ENCODE peak calls at places on chromosomes 6 and 20, in five cellular contexts. I is fibroblast of lung, X is mammary epithelial cell, H is endodermal cell, G is H9. L is an unnamed sample.
A peak's percentile ranks its signal among the peaks of the same experiment; 100 is the strongest.

GRCh38 chr6:29527564-29527963 is 32.0 kb downstream of the UBD start:
- DNase-seq in H (peak; percentile 29), X (no peak), I (no peak), G (no peak), L (no peak)

GRCh38 chr6:101391772-101392560 is 1.5 kb upstream of the GRIK2 start:
- DNase-seq in G (peak; percentile 39), H (peak; percentile 74), X (no peak), I (no peak), L (no peak)

GRCh38 chr6:34227656-34228421 is 8.8 kb upstream of the HMGA1 start:
- DNase-seq in G (peak; percentile 51), I (no peak), X (no peak), H (peak; percentile 69), L (no peak)

GRCh38 chr6:2021713-2022125 is 223.7 kb downstream of the GMDS start:
- DNase-seq in H (no peak), I (peak; percentile 92), X (peak; percentile 88), G (no peak), L (peak; percentile 90)

GRCh38 chr20:46977909-46978588 is 83.4 kb downstream of the EYA2 start:
- DNase-seq in G (no peak), H (no peak), X (no peak), I (no peak), L (no peak)

GRCh38 chr6:28206527-28207243 is 18.4 kb upstream of the ZSCAN9 start:
- DNase-seq in I (peak; percentile 7), G (peak; percentile 36), X (no peak), H (peak; percentile 61), L (no peak)

GRCh38 chr20:47247972-47248371 is 108.5 kb downstream of the ZMYND8 start:
- DNase-seq in X (no peak), I (no peak), H (no peak), G (no peak), L (no peak)

GRCh38 chr6:163180874-163181541 is 233.5 kb upstream of the QKI start:
- DNase-seq in I (peak; percentile 74), X (peak; percentile 2), H (peak; percentile 92), G (peak; percentile 84), L (no peak)

GRCh38 chr6:119510246-119510645 is 160.7 kb upstream of the MAN1A1 start:
- DNase-seq in H (no peak), G (no peak), X (no peak), I (no peak), L (no peak)

GRCh38 chr20:14055127-14055742 is 59.9 kb downstream of the MACROD2 start:
- DNase-seq in X (peak; percentile 48), I (peak; percentile 74), H (no peak), G (no peak), L (peak; percentile 52)

GRCh38 chr20:22560817-22561216 is 23.6 kb downstream of the FOXA2 start:
- DNase-seq in G (peak; percentile 54), I (no peak), H (peak; percentile 65), X (no peak), L (no peak)

GRCh38 chr20:59686404-59687346 is 82.3 kb downstream of the PHACTR3 start:
- DNase-seq in H (no peak), G (no peak), X (no peak), I (no peak), L (no peak)

GRCh38 chr6:53536561-53536960 is 8.3 kb downstream of the GCLC start:
- DNase-seq in X (no peak), I (no peak), G (no peak), H (no peak), L (no peak)

GRCh38 chr6:128667339-128667858 is 147.0 kb upstream of the PTPRK start:
- DNase-seq in H (no peak), G (no peak), X (no peak), I (no peak), L (no peak)

GRCh38 chr6:44563397-44563796 is 175.9 kb downstream of the CDC5L start:
- DNase-seq in I (peak; percentile 72), X (no peak), H (no peak), G (no peak), L (no peak)

GRCh38 chr6:62652692-62653328 is 366.8 kb upstream of the KHDRBS2 start:
- DNase-seq in G (no peak), I (peak; percentile 26), H (no peak), X (peak; percentile 1), L (no peak)

GRCh38 chr20:64233725-64234124 is 21.8 kb upstream of the PCMTD2 start:
- DNase-seq in H (no peak), G (no peak), X (no peak), I (no peak), L (no peak)

GRCh38 chr6:132937466-132937906 is 123.1 kb downstream of the RPS12 start:
- DNase-seq in H (peak; percentile 87), X (peak; percentile 39), I (peak; percentile 58), G (peak; percentile 65), L (peak; percentile 30)

GRCh38 chr20:56628873-56629463 is at the start of gene TFAP2C:
- DNase-seq in H (peak; percentile 91), X (peak; percentile 78), G (peak; percentile 84), I (no peak), L (peak; percentile 86)

GRCh38 chr20:37781626-37782025 is 87.8 kb downstream of the CTNNBL1 start:
- DNase-seq in G (no peak), I (no peak), X (peak; percentile 58), H (no peak), L (no peak)

GRCh38 chr6:11245406-11245990 is 13.0 kb upstream of the NEDD9 start:
- DNase-seq in H (peak; percentile 6), I (no peak), G (no peak), X (no peak), L (no peak)

GRCh38 chr20:2771631-2772080 is 28.8 kb downstream of the CPXM1 start:
- DNase-seq in G (peak; percentile 65), X (no peak), H (peak; percentile 69), I (no peak), L (no peak)

GRCh38 chr6:18595774-18596528 is 208.8 kb downstream of the RNF144B start:
- DNase-seq in I (peak; percentile 76), G (peak; percentile 64), X (peak; percentile 36), H (peak; percentile 88), L (peak; percentile 73)

GRCh38 chr6:152471459-152472070 is 165.6 kb downstream of the SYNE1 start:
- DNase-seq in X (no peak), H (no peak), G (no peak), I (peak; percentile 34), L (no peak)

GRCh38 chr20:46690219-46691111 is 1.2 kb upstream of the TP53RK start:
- DNase-seq in G (no peak), I (no peak), H (no peak), X (no peak), L (no peak)

GRCh38 chr20:47847882-47848485 is 62.7 kb upstream of the SULF2 start:
- DNase-seq in G (no peak), I (no peak), X (no peak), H (no peak), L (no peak)

GRCh38 chr20:60080401-60080800 is 122.2 kb downstream of the CDH26 start:
- DNase-seq in G (no peak), X (no peak), I (no peak), H (no peak), L (no peak)

GRCh38 chr20:18831830-18832229 is 18.2 kb downstream of the SCP2D1 start:
- DNase-seq in G (no peak), H (no peak), X (no peak), I (peak; percentile 8), L (no peak)

GRCh38 chr6:41636803-41637178 is 1.5 kb upstream of the MDFI start:
- DNase-seq in G (peak; percentile 80), H (peak; percentile 91), I (no peak), X (peak; percentile 91), L (peak; percentile 67)

GRCh38 chr6:41639556-41640371 is 1.5 kb downstream of the MDFI start:
- DNase-seq in X (no peak), G (peak; percentile 62), I (no peak), H (peak; percentile 69), L (no peak)

GRCh38 chr6:41637179-41638001 is 878 bp upstream of the MDFI start:
- DNase-seq in G (peak; percentile 55), X (peak; percentile 46), I (no peak), H (peak; percentile 81), L (no peak)

GRCh38 chr6:41638801-41639555 is 710 bp downstream of the MDFI start:
- DNase-seq in X (peak; percentile 39), H (peak; percentile 85), G (peak; percentile 69), I (peak; percentile 33), L (no peak)

DNA sequence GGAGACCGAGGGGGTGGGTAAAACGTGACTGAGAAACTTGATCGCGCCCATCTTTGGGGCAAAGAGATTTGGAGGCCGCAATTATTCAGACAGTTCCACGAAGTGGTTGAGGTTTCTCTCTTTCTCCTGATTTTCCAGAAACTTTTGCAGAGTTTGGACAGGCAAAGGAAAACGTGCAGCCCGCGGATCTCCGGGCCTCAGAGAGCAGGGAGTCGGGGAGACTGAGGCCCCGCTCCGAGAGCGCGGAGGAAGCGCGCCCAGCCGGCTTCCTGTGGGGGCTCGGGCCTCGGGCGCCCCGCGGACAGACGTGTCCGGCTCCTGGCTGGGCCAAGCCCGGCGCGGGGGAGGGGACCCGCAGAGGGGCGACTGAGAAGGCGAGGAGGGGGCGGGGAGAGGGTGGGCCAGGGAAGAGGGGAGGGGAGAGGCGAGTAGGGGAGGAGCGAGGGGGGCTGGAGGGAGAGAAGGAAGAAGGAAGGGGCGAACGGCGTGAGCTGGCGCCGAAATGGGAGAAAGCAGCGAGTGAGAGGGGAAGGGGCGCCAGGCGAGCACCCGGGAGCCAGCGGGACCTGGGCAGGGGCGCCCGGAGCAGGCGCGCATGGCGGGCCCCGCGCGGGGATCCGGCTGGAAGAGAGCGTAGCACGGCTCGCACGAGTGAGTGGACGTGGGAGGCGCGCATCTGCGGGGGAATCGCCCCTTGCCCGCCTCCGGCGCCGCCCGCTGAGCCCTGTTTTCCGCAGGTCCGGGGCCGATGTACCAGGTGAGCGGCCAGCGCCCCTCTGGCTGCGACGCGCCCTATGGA is at the start of gene MDFI:
- DNase-seq in G (peak; percentile 78), X (peak; percentile 23), I (no peak), H (peak; percentile 88), L (no peak)
- H3K9ac ChIP-seq in G (no peak within 1 kb of the TSS), X (peak within 1 kb of the TSS; percentile 80), I (no peak within 1 kb of the TSS), H (peak within 1 kb of the TSS; percentile 24), L (no peak within 1 kb of the TSS)

GRCh38 chr20:50120935-50121693 is 8.2 kb upstream of the UBE2V1 start:
- DNase-seq in H (peak; percentile 88), X (no peak), G (peak; percentile 80), I (peak; percentile 79), L (peak; percentile 60)
- H3K9ac ChIP-seq in H (no peak overlapping the region), X (no peak overlapping the region), G (no peak overlapping the region), I (no peak overlapping the region), L (no peak overlapping the region)

GRCh38 chr6:41549673-41550072 is 3.5 kb downstream of the FOXP4 start:
- DNase-seq in I (no peak), X (no peak), H (no peak), G (no peak), L (no peak)
- H3K9ac ChIP-seq in I (no peak overlapping the region), X (no peak overlapping the region), H (no peak overlapping the region), G (no peak overlapping the region), L (no peak overlapping the region)

DNA sequence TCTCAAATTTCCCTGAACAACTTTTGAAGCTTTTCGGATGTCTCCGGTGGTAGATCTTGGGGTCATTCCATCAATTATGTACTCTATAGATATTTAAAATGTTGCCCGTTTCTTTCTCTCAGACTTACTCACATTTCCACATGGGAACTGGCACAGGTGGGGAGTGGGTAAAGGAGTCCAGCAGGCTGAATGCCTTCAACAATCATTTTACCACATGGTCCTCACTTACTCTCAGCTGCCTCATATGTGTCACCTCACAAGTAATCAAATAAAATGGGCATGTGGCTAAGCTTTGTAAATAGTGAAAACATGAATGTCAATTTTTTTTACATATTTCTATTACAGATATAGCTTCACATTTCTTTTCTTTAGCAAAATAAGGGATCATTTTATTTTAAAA is 677 bp downstream of the HLA-DQA1 start:
- DNase-seq in H (no peak), G (no peak), I (no peak), X (no peak), L (no peak)
- H3K9ac ChIP-seq in H (no peak overlapping the region), G (no peak overlapping the region), I (no peak overlapping the region), X (no peak overlapping the region), L (no peak overlapping the region)

L was measured in colonic mucosa.